ENCODE peak calls at places on chromosomes 6 and 20, in ten cellular contexts. T is neural crest cell; U is astrocyte of the spinal cord; O is retinal pigment epithelial cell; G is GM23248; A is dermis microvascular lymphatic vessel endothelial cell; K is progenitor cell of endocrine pancreas; Y is effector CD4-positive, alpha-beta T cell; W is SHP77; N is stimulated activated CD8-positive, alpha-beta memory T cell treated with anti-CD3 and anti-CD28 coated beads, Interleukin-4, amount 100 ng/mL, for 48 hours. F is an unnamed sample.

GRCh38 chr6:158972241-158973233 is 27.5 kb downstream of the RSPH3 start:
- DNase-seq in T (no peak), U (peak; percentile 70), O (peak; percentile 34), G (peak; percentile 77), A (peak; percentile 45), K (no peak), Y (no peak), W (peak; percentile 26), N (no peak), F (no peak)

GRCh38 chr6:96931198-96931597 is 6.7 kb downstream of the KLHL32 start:
- DNase-seq in T (no peak), U (no peak), O (no peak), G (no peak), A (no peak), K (no peak), Y (no peak), W (no peak), N (no peak), F (no peak)

GRCh38 chr6:108736832-108737231 is 111.4 kb upstream of the ARMC2 start:
- DNase-seq in T (no peak), U (peak; percentile 77), O (peak; percentile 87), G (peak; percentile 82), A (peak; percentile 30), K (no peak), Y (no peak), W (no peak), N (no peak), F (no peak)

GRCh38 chr6:15026832-15027231 is 219.0 kb upstream of the JARID2 start:
- DNase-seq in T (no peak), U (peak; percentile 68), O (no peak), G (no peak), A (peak; percentile 91), K (no peak), Y (no peak), W (peak; percentile 93), N (no peak), F (no peak)

GRCh38 chr6:131281471-131282270 is 146.4 kb downstream of the AKAP7 start:
- DNase-seq in T (peak; percentile 19), U (peak; percentile 34), O (no peak), G (peak; percentile 9), A (peak; percentile 43), K (no peak), Y (peak; percentile 55), W (no peak), N (peak; percentile 57), F (peak; percentile 71)

GRCh38 chr6:168877821-168878282 is 375.8 kb downstream of the THBS2 start:
- DNase-seq in T (no peak), U (no peak), O (no peak), G (peak; percentile 43), A (no peak), K (no peak), Y (no peak), W (peak; percentile 59), N (no peak), F (no peak)

GRCh38 chr6:168217880-168218537 is 101.6 kb downstream of the DACT2 start:
- DNase-seq in T (no peak), U (no peak), O (no peak), G (no peak), A (no peak), K (no peak), Y (no peak), W (no peak), N (no peak), F (no peak)

GRCh38 chr6:39053854-39054576 is 5.4 kb downstream of the GLP1R start:
- DNase-seq in T (no peak), U (no peak), O (no peak), G (no peak), A (no peak), K (no peak), Y (no peak), W (no peak), N (no peak), F (no peak)

GRCh38 chr6:138847884-138848283 is 52.0 kb downstream of the ECT2L start:
- DNase-seq in T (no peak), U (no peak), O (no peak), G (no peak), A (no peak), K (no peak), Y (no peak), W (no peak), N (no peak), F (no peak)

GRCh38 chr6:161271343-161272019 is 2.4 kb downstream of the AGPAT4 start:
- DNase-seq in T (no peak), U (no peak), O (no peak), G (no peak), A (no peak), K (no peak), Y (no peak), W (no peak), N (no peak), F (no peak)

GRCh38 chr20:5031206-5031557 is 29.9 kb upstream of the SLC23A2 start:
- DNase-seq in T (no peak), U (no peak), O (no peak), G (no peak), A (no peak), K (no peak), Y (no peak), W (no peak), N (no peak), F (no peak)